ENCODE peak calls at places on chromosomes 16 and 17, in six cellular contexts. One of them, this sample, is unnamed.
A peak's percentile ranks its signal among the peaks of the same experiment; 100 is the strongest.

GRCh38 chr17:27407916-27408846 is 48.1 kb upstream of the KSR1 start:
- DNase-seq in mucosa of descending colon: no peak
- DNase-seq in fibroblast of villous mesenchyme: peak; percentile 60
- DNase-seq in AG09309: peak; percentile 40
- DNase-seq in body of pancreas: no peak
- DNase-seq in prostate gland: no peak
- DNase-seq in this sample: peak; percentile 16

GRCh38 chr17:77581480-77581879 is 377.0 kb upstream of the TNRC6C start:
- DNase-seq in mucosa of descending colon: no peak
- DNase-seq in fibroblast of villous mesenchyme: peak; percentile 22
- DNase-seq in AG09309: peak; percentile 34
- DNase-seq in body of pancreas: no peak
- DNase-seq in prostate gland: no peak
- DNase-seq in this sample: no peak

GRCh38 chr17:42240201-42240600 is 36.0 kb downstream of the STAT5B start:
- DNase-seq in mucosa of descending colon: no peak
- DNase-seq in fibroblast of villous mesenchyme: no peak
- DNase-seq in AG09309: no peak
- DNase-seq in body of pancreas: no peak
- DNase-seq in prostate gland: no peak
- DNase-seq in this sample: no peak

GRCh38 chr17:65228734-65229390 is 91.7 kb downstream of the RGS9 start:
- DNase-seq in mucosa of descending colon: no peak
- DNase-seq in fibroblast of villous mesenchyme: peak; percentile 82
- DNase-seq in AG09309: peak; percentile 58
- DNase-seq in body of pancreas: no peak
- DNase-seq in prostate gland: no peak
- DNase-seq in this sample: no peak

GRCh38 chr17:75250009-75250471 is 11.4 kb downstream of the GGA3 start:
- DNase-seq in mucosa of descending colon: no peak
- DNase-seq in fibroblast of villous mesenchyme: peak; percentile 83
- DNase-seq in AG09309: no peak
- DNase-seq in body of pancreas: no peak
- DNase-seq in prostate gland: no peak
- DNase-seq in this sample: no peak

GRCh38 chr17:47978324-47978723 is 7.4 kb downstream of the CDK5RAP3 start:
- DNase-seq in mucosa of descending colon: no peak
- DNase-seq in fibroblast of villous mesenchyme: peak; percentile 63
- DNase-seq in AG09309: no peak
- DNase-seq in body of pancreas: peak; percentile 55
- DNase-seq in prostate gland: peak; percentile 37
- DNase-seq in this sample: no peak

GRCh38 chr17:43601280-43602050 is 55.3 kb upstream of the ETV4 start:
- DNase-seq in mucosa of descending colon: no peak
- DNase-seq in fibroblast of villous mesenchyme: no peak
- DNase-seq in AG09309: no peak
- DNase-seq in body of pancreas: peak; percentile 22
- DNase-seq in prostate gland: peak; percentile 25
- DNase-seq in this sample: no peak

GRCh38 chr16:4935231-4935855 is 1.6 kb downstream of the PPL start:
- DNase-seq in mucosa of descending colon: peak; percentile 55
- DNase-seq in fibroblast of villous mesenchyme: peak; percentile 83
- DNase-seq in AG09309: peak; percentile 75
- DNase-seq in body of pancreas: peak; percentile 67
- DNase-seq in prostate gland: peak; percentile 91
- DNase-seq in this sample: peak; percentile 84

GRCh38 chr17:42673885-42674754 is 2.7 kb downstream of the PLEKHH3 start:
- DNase-seq in mucosa of descending colon: peak; percentile 71
- DNase-seq in fibroblast of villous mesenchyme: peak; percentile 84
- DNase-seq in AG09309: no peak
- DNase-seq in body of pancreas: no peak
- DNase-seq in prostate gland: peak; percentile 19
- DNase-seq in this sample: no peak

GRCh38 chr17:67707442-67707841 is 10.3 kb upstream of the NOL11 start:
- DNase-seq in mucosa of descending colon: no peak
- DNase-seq in fibroblast of villous mesenchyme: no peak
- DNase-seq in AG09309: no peak
- DNase-seq in body of pancreas: no peak
- DNase-seq in prostate gland: no peak
- DNase-seq in this sample: no peak

GRCh38 chr17:30443721-30444120 is 33.5 kb upstream of the GOSR1 start:
- DNase-seq in mucosa of descending colon: no peak
- DNase-seq in fibroblast of villous mesenchyme: no peak
- DNase-seq in AG09309: no peak
- DNase-seq in body of pancreas: no peak
- DNase-seq in prostate gland: no peak
- DNase-seq in this sample: no peak

GRCh38 chr17:72069744-72070143 is 51.1 kb upstream of the SOX9 start:
- DNase-seq in mucosa of descending colon: no peak
- DNase-seq in fibroblast of villous mesenchyme: no peak
- DNase-seq in AG09309: no peak
- DNase-seq in body of pancreas: no peak
- DNase-seq in prostate gland: no peak
- DNase-seq in this sample: no peak

GRCh38 chr16:50607051-50607431 is 58.8 kb downstream of the NKD1 start:
- DNase-seq in mucosa of descending colon: no peak
- DNase-seq in fibroblast of villous mesenchyme: no peak
- DNase-seq in AG09309: no peak
- DNase-seq in body of pancreas: no peak
- DNase-seq in prostate gland: no peak
- DNase-seq in this sample: no peak
- TF ChIP-seq CTCF in mucosa of descending colon: no peak
- TF ChIP-seq CTCF in fibroblast of villous mesenchyme: no peak
- TF ChIP-seq CTCF in AG09309: no peak
- TF ChIP-seq CTCF in body of pancreas: no peak
- TF ChIP-seq CTCF in prostate gland: no peak
- TF ChIP-seq CTCF in this sample: no peak

GRCh38 chr16:77169650-77170236 is 21.2 kb upstream of the MON1B start:
- DNase-seq in mucosa of descending colon: no peak
- DNase-seq in fibroblast of villous mesenchyme: peak; percentile 33
- DNase-seq in AG09309: no peak
- DNase-seq in body of pancreas: peak; percentile 55
- DNase-seq in prostate gland: no peak
- DNase-seq in this sample: no peak
- TF ChIP-seq CTCF in mucosa of descending colon: peak; percentile 14
- TF ChIP-seq CTCF in fibroblast of villous mesenchyme: peak; percentile 78
- TF ChIP-seq CTCF in AG09309: peak; percentile 72
- TF ChIP-seq CTCF in body of pancreas: peak; percentile 52
- TF ChIP-seq CTCF in prostate gland: peak; percentile 38
- TF ChIP-seq CTCF in this sample: peak; percentile 67

DNA sequence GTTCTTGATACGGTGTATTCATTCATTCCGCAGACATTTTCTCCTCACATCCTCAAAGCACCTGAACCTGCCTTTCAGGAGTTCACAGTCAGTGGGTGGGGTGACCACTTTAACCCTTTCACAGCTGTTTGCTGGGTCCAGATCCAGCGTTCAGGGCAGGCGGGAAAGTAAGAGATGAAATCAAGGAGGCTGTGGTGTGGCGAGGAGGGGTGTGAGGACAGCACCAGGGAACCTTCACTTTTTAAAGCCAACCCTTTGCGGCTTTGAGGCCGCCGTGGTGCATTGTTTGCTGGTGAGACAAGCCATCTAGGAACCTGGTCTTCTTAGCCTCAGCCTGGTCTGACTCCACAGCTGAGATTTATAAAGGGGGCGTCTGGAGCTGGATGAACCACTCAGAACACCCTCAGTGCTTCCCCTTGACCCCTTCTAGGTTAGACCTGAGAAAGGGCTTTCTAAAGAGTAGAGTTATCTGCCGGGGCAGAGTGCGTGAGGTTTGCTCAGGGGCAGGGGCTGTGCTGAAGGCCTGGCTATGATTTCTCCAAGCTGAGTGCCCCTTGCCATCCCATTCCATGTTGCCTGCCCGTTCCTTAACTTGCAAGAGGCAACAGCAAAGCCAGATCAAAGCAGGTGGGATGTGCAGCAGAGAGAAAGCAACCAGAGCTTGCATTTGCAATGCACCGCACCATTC is 933 bp downstream of the CCR7 start:
- DNase-seq in mucosa of descending colon: no peak
- DNase-seq in fibroblast of villous mesenchyme: no peak
- DNase-seq in AG09309: no peak
- DNase-seq in body of pancreas: no peak
- DNase-seq in prostate gland: no peak
- DNase-seq in this sample: no peak
- TF ChIP-seq CTCF in mucosa of descending colon: no peak
- TF ChIP-seq CTCF in fibroblast of villous mesenchyme: no peak
- TF ChIP-seq CTCF in AG09309: no peak
- TF ChIP-seq CTCF in body of pancreas: no peak
- TF ChIP-seq CTCF in prostate gland: no peak
- TF ChIP-seq CTCF in this sample: no peak

DNA sequence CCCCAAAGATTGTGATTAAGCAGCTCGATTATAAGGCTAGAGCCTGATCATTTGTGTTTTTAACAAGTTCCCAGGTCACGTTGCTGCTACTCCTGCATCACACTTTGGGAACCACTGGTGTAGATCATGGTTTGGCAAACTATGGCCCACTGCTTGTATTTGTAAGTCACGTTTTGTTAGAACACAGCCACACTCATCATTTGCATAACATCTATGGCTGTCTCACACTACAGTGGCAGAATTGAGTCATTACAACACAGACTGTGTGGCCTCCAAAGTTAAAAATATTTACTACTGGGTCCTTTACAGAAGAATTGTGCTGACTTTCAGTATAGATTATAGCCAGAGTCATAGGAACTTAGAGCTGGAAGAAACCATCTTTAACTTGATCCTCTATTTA is 515.3 kb upstream of the PSMD7 start:
- DNase-seq in mucosa of descending colon: no peak
- DNase-seq in fibroblast of villous mesenchyme: no peak
- DNase-seq in AG09309: no peak
- DNase-seq in body of pancreas: no peak
- DNase-seq in prostate gland: no peak
- DNase-seq in this sample: no peak
- TF ChIP-seq CTCF in mucosa of descending colon: no peak
- TF ChIP-seq CTCF in fibroblast of villous mesenchyme: no peak
- TF ChIP-seq CTCF in AG09309: no peak
- TF ChIP-seq CTCF in body of pancreas: no peak
- TF ChIP-seq CTCF in prostate gland: no peak
- TF ChIP-seq CTCF in this sample: no peak

GRCh38 chr16:17564856-17565255 is 94.1 kb upstream of the XYLT1 start:
- DNase-seq in mucosa of descending colon: no peak
- DNase-seq in fibroblast of villous mesenchyme: no peak
- DNase-seq in AG09309: no peak
- DNase-seq in body of pancreas: no peak
- DNase-seq in prostate gland: no peak
- DNase-seq in this sample: no peak

GRCh38 chr16:17566075-17566474 is 95.3 kb upstream of the XYLT1 start:
- DNase-seq in mucosa of descending colon: no peak
- DNase-seq in fibroblast of villous mesenchyme: no peak
- DNase-seq in AG09309: no peak
- DNase-seq in body of pancreas: no peak
- DNase-seq in prostate gland: no peak
- DNase-seq in this sample: no peak

GRCh38 chr16:17566656-17567450 is 96.1 kb upstream of the XYLT1 start:
- DNase-seq in mucosa of descending colon: no peak
- DNase-seq in fibroblast of villous mesenchyme: no peak
- DNase-seq in AG09309: no peak
- DNase-seq in body of pancreas: no peak
- DNase-seq in prostate gland: no peak
- DNase-seq in this sample: no peak

GRCh38 chr16:17567455-17567854 is 96.7 kb upstream of the XYLT1 start:
- DNase-seq in mucosa of descending colon: no peak
- DNase-seq in fibroblast of villous mesenchyme: peak; percentile 18
- DNase-seq in AG09309: no peak
- DNase-seq in body of pancreas: no peak
- DNase-seq in prostate gland: no peak
- DNase-seq in this sample: no peak

GRCh38 chr16:17565605-17566004 is 94.8 kb upstream of the XYLT1 start:
- DNase-seq in mucosa of descending colon: no peak
- DNase-seq in fibroblast of villous mesenchyme: no peak
- DNase-seq in AG09309: no peak
- DNase-seq in body of pancreas: no peak
- DNase-seq in prostate gland: no peak
- DNase-seq in this sample: no peak
- TF ChIP-seq CTCF in mucosa of descending colon: no peak
- TF ChIP-seq CTCF in fibroblast of villous mesenchyme: no peak
- TF ChIP-seq CTCF in AG09309: peak; percentile 11
- TF ChIP-seq CTCF in body of pancreas: no peak
- TF ChIP-seq CTCF in prostate gland: no peak
- TF ChIP-seq CTCF in this sample: no peak

DNA sequence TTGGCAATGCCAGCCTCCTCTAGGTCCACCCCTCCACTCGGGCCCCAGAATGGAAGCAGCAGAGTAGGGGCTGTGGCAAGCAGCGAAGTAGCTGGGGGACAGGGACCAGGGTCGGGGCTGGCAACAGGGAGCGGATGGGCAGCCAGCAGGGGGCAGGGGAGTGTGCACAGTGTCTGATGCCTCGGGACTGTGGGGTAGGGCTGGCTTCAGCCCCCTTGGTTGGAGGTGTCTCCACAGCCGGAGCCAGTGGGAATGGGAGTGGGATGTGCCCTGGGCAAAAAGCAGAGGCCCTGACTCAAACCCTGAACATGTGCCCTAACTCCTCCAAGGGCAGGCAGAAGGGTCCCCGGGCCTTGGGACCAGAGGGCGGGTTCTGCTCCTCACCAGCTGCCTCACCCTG is 18.5 kb upstream of the ARHGAP27 start:
- DNase-seq in mucosa of descending colon: no peak
- DNase-seq in fibroblast of villous mesenchyme: no peak
- DNase-seq in AG09309: no peak
- DNase-seq in body of pancreas: no peak
- DNase-seq in prostate gland: no peak
- DNase-seq in this sample: no peak
- TF ChIP-seq CTCF in mucosa of descending colon: no peak
- TF ChIP-seq CTCF in fibroblast of villous mesenchyme: no peak
- TF ChIP-seq CTCF in AG09309: peak; percentile 6
- TF ChIP-seq CTCF in body of pancreas: no peak
- TF ChIP-seq CTCF in prostate gland: no peak
- TF ChIP-seq CTCF in this sample: no peak

GRCh38 chr17:58631523-58632323 is 60.1 kb downstream of the TEX14 start:
- DNase-seq in mucosa of descending colon: peak; percentile 96
- DNase-seq in fibroblast of villous mesenchyme: peak; percentile 99
- DNase-seq in AG09309: peak; percentile 93
- DNase-seq in body of pancreas: peak; percentile 95
- DNase-seq in prostate gland: peak; percentile 92
- DNase-seq in this sample: peak; percentile 82
- TF ChIP-seq CTCF in mucosa of descending colon: peak; percentile 12
- TF ChIP-seq CTCF in fibroblast of villous mesenchyme: peak; percentile 23
- TF ChIP-seq CTCF in AG09309: no peak
- TF ChIP-seq CTCF in body of pancreas: peak; percentile 60
- TF ChIP-seq CTCF in prostate gland: peak; percentile 14
- TF ChIP-seq CTCF in this sample: peak; percentile 23

DNA sequence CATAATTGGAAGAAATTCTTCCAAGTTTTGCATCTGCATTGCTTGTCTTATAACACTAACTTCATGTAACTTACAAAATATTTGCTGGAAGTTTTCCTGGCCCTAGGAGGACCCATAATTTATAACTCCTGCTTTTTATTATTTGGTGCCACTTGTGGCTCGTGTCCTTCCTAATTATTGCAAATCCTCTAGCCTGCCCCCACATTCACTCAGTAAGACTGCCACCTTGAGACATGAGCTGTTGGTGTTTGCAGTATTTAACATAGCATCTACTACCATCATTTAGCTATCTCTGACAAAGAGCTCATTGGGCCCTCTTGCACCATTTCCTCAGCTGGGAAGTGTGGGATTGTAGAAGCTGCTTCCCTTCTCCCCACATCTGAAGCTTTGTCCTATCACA is 49.5 kb downstream of the FTO start:
- DNase-seq in mucosa of descending colon: no peak
- DNase-seq in fibroblast of villous mesenchyme: no peak
- DNase-seq in AG09309: no peak
- DNase-seq in body of pancreas: no peak
- DNase-seq in prostate gland: no peak
- DNase-seq in this sample: no peak
- TF ChIP-seq CTCF in mucosa of descending colon: no peak
- TF ChIP-seq CTCF in fibroblast of villous mesenchyme: no peak
- TF ChIP-seq CTCF in AG09309: no peak
- TF ChIP-seq CTCF in body of pancreas: no peak
- TF ChIP-seq CTCF in prostate gland: no peak
- TF ChIP-seq CTCF in this sample: no peak